ENCODE peak calls at places on chromosomes 4 and X, in seven cellular contexts. F, X, Q, Y, D, O and V are unnamed samples.
A peak's percentile ranks its signal among the peaks of the same experiment; 100 is the strongest.

GRCh38 chr4:153205028-153205648 is 895 bp downstream of the TRIM2 start:
- DNase-seq in F (peak; percentile 26), D (no peak), O (peak; percentile 63), X (peak; percentile 79), Y (no peak), Q (peak; percentile 80), V (no peak)

GRCh38 chrX:139924696-139925094 is 8.2 kb downstream of the ATP11C start:
- DNase-seq in X (no peak), O (no peak), Y (no peak), D (no peak), F (no peak), Q (no peak), V (no peak)

GRCh38 chr4:148790691-148791090 is 348.5 kb upstream of the NR3C2 start:
- DNase-seq in F (no peak), Q (no peak), O (no peak), D (no peak), X (peak; percentile 40), Y (no peak), V (no peak)

GRCh38 chr4:98663226-98664006 is 5.0 kb upstream of the TSPAN5 start:
- DNase-seq in O (no peak), F (no peak), Y (no peak), X (peak; percentile 48), Q (no peak), D (no peak), V (peak; percentile 89)

GRCh38 chr4:67198757-67199156 is 346.5 kb downstream of the CENPC start:
- DNase-seq in Y (no peak), D (peak; percentile 2), F (no peak), X (peak; percentile 77), Q (peak; percentile 63), O (peak; percentile 63), V (no peak)

GRCh38 chr4:136861081-136861480 is 671.2 kb downstream of the PCDH18 start:
- DNase-seq in O (peak; percentile 1), D (no peak), Q (no peak), X (no peak), F (no peak), Y (no peak), V (no peak)

GRCh38 chr4:82643994-82644730 is 82.4 kb upstream of the TMEM150C start:
- DNase-seq in Q (no peak), O (no peak), F (no peak), Y (no peak), D (peak; percentile 72), X (peak; percentile 56), V (no peak)

GRCh38 chrX:45598841-45599240 is 398.2 kb upstream of the DIPK2B start:
- DNase-seq in D (peak; percentile 58), Q (no peak), X (no peak), F (no peak), O (no peak), Y (no peak), V (no peak)

GRCh38 chr4:122552898-122553297 is 68.0 kb downstream of the IL21 start:
- DNase-seq in Y (no peak), X (no peak), O (no peak), F (no peak), Q (no peak), D (no peak), V (no peak)

GRCh38 chrX:133983974-133984578 is 1.3 kb downstream of the GPC3 start:
- DNase-seq in O (peak; percentile 54), X (no peak), Y (no peak), D (no peak), Q (no peak), F (peak; percentile 50), V (no peak)

GRCh38 chr4:125389713-125390112 is 75.0 kb downstream of the FAT4 start:
- DNase-seq in D (peak; percentile 93), Y (no peak), O (no peak), Q (no peak), F (no peak), X (peak; percentile 83), V (no peak)

GRCh38 chrX:84339507-84340364 is 151.7 kb upstream of the RPS6KA6 start:
- DNase-seq in F (peak; percentile 38), D (peak; percentile 32), Q (peak; percentile 25), O (peak; percentile 48), Y (peak; percentile 6), X (peak; percentile 54), V (peak; percentile 26)

GRCh38 chrX:16559206-16559619 is 90.7 kb upstream of the S100G start:
- DNase-seq in Y (no peak), Q (no peak), X (no peak), F (no peak), O (no peak), D (no peak), V (no peak)

GRCh38 chr4:35950442-35950841 is 293.9 kb downstream of the ARAP2 start:
- DNase-seq in X (no peak), D (no peak), O (no peak), F (no peak), Y (no peak), Q (no peak), V (no peak)

GRCh38 chr4:15232725-15233597 is 194.9 kb upstream of the C1QTNF7 start:
- DNase-seq in D (peak; percentile 68), O (no peak), F (no peak), X (peak; percentile 2), Y (no peak), Q (peak; percentile 25), V (peak; percentile 72)

GRCh38 chr4:142164767-142165500 is 528.6 kb downstream of the IL15 start:
- DNase-seq in O (no peak), Q (no peak), F (no peak), X (no peak), D (no peak), Y (no peak), V (no peak)

GRCh38 chr4:76953956-76954355 is 4.4 kb downstream of the SEPTIN11 start:
- DNase-seq in F (no peak), O (no peak), X (no peak), Y (no peak), D (peak; percentile 36), Q (no peak), V (no peak)

GRCh38 chr4:10109995-10110670 is 6.5 kb downstream of the WDR1 start:
- DNase-seq in X (no peak), D (no peak), F (no peak), Y (no peak), Q (no peak), O (peak; percentile 8), V (no peak)

GRCh38 chrX:71911023-71911730 is 532 bp downstream of the NHSL2 start:
- DNase-seq in Q (peak; percentile 53), O (peak; percentile 66), Y (peak; percentile 53), F (peak; percentile 83), X (no peak), D (peak; percentile 40), V (peak; percentile 42)

GRCh38 chr4:132016703-132017102 is 1132.4 kb upstream of the PCDH10 start:
- DNase-seq in O (no peak), F (no peak), Y (no peak), D (no peak), X (no peak), Q (no peak), V (no peak)

GRCh38 chr4:142480244-142480643 is 365.9 kb downstream of the INPP4B start:
- DNase-seq in X (peak; percentile 83), O (no peak), D (peak; percentile 33), Q (no peak), Y (no peak), F (no peak), V (no peak)

GRCh38 chr4:34293459-34293858 is 1950.9 kb downstream of the ARAP2 start:
- DNase-seq in Y (no peak), X (no peak), O (no peak), Q (no peak), F (no peak), D (no peak), V (no peak)

GRCh38 chrX:9464435-9465371 is at the start of gene TBL1X:
- DNase-seq in F (peak; percentile 71), X (peak; percentile 67), O (peak; percentile 41), Q (peak; percentile 77), D (peak; percentile 63), Y (peak; percentile 86), V (peak; percentile 57)

GRCh38 chrX:74537011-74537390 is 77.4 kb downstream of the RLIM start:
- DNase-seq in D (peak; percentile 52), F (no peak), O (peak; percentile 31), Q (peak; percentile 44), Y (no peak), X (no peak), V (no peak)

DNA sequence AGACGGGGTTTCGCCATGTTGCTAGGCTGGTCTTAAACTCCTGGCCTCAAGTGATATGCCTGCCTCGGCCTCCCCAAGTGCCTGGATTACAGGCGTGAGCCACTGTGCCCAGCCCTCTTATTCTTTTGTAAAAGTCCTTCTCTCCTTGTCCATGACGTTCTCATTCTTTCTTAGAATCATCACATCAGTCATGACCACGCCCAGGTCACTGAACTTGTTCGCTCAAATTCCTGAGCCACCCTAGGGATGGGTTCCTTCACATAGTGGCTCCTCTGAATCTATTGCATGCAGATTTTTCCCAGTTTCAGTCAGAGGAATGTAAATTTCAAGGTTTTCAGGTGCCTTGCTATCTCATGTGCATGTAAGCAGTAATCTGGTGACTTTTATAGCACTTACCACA is 15.7 kb downstream of the JADE1 start:
- DNase-seq in F (no peak), O (peak; percentile 44), X (peak; percentile 72), Y (no peak), D (peak; percentile 17), Q (peak; percentile 77), V (no peak)
- H3K4me2 ChIP-seq in F (no peak overlapping the region), O (peak overlapping the region; percentile 54), X (peak overlapping the region; percentile 26), Y (no peak overlapping the region), D (no peak overlapping the region), Q (no peak overlapping the region), V (no peak overlapping the region)

DNA sequence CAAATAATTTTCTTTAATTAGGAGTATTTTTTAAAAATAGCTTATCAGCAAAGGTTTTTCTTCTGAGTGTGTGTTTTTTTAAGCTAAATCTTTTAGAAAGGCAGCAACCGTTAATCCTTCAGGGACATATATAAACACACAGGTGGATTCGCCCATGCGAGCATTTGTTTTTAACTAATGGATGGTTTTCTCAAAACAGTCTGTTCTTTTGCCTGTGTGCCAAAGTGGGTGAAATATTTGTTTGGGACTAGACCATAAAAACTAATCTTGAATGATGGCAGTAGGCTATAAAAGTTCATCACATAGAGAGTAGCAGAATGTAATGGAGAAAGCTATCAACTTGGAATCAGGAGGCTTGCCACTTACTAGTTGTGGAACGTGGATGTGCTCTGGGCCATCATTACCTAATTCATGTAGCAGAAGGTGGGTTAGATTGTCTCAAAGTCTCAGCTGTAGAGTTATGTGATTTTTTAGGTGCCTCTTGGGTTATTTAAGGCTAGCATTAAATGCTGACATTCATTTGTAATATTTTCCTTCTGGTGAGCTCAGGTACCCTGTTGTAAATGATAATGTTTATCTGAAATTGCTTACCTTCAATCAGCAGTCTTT is 7.4 kb upstream of the TAPT1 start:
- DNase-seq in Q (no peak), D (no peak), Y (no peak), O (no peak), X (no peak), F (no peak), V (no peak)
- H2AFZ ChIP-seq in Q (no peak overlapping the region), D (no peak overlapping the region), Y (no peak overlapping the region), O (no peak overlapping the region), X (no peak overlapping the region), F (no peak overlapping the region), V (no peak overlapping the region)

DNA sequence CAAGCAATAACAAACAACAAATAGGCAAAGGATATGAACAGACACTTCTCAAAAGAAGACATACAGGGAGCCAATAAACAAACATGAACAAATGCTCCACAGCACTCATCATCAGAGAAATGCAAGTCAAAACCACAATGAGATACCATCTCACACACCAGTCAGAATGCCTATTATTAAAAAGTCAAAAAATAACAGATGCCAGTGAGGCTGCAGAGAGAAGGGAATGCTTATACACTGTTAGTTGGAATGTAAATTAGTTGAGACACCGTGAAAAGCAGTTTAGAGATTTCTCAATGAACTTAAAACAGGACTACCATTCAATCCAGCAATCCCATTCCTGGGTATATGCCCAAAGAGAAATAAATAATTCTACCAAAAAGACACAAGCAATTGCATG is 129.8 kb upstream of the MAGEB2 start:
- DNase-seq in D (no peak), Y (no peak), X (no peak), F (no peak), O (no peak), Q (no peak), V (no peak)
- TF ChIP-seq EZH2phosphoT487 in D (no peak), Y (no peak), X (no peak), F (no peak), O (no peak), Q (no peak), V (no peak)

GRCh38 chrX:30572004-30572403 is 5.6 kb downstream of the TASL start:
- DNase-seq in O (no peak), Q (peak; percentile 11), D (no peak), Y (no peak), F (no peak), X (no peak), V (no peak)
- H3K4me2 ChIP-seq in O (no peak overlapping the region), Q (peak overlapping the region; percentile 28), D (no peak overlapping the region), Y (no peak overlapping the region), F (no peak overlapping the region), X (no peak overlapping the region), V (peak overlapping the region; percentile 76)